ENCODE peak calls at places on chromosome 11, in six cellular contexts. O, J, Q, F, A and W are unnamed samples.
A peak's percentile ranks its signal among the peaks of the same experiment; 100 is the strongest.

GRCh38 chr11:8601376-8602133 is 7.5 kb upstream of the STK33 start:
- DNase-seq in O (no peak), J (no peak), Q (no peak), F (no peak), A (no peak), W (peak; percentile 13)

GRCh38 chr11:11426226-11426915 is 73.3 kb upstream of the CSNK2A3 start:
- DNase-seq in O (no peak), J (no peak), Q (no peak), F (no peak), A (peak; percentile 46), W (peak; percentile 25)

GRCh38 chr11:30724274-30724673 is 138.1 kb upstream of the MPPED2 start:
- DNase-seq in O (no peak), J (no peak), Q (no peak), F (no peak), A (no peak), W (no peak)

GRCh38 chr11:15969281-15969680 is 387.1 kb downstream of the SOX6 start:
- DNase-seq in O (peak; percentile 43), J (peak; percentile 62), Q (peak; percentile 91), F (no peak), A (peak; percentile 87), W (peak; percentile 73)

GRCh38 chr11:68199295-68199987 is 13.7 kb downstream of the KMT5B start:
- DNase-seq in O (no peak), J (no peak), Q (no peak), F (no peak), A (no peak), W (no peak)

GRCh38 chr11:8756201-8756600 is 73.6 kb downstream of the RPL27A start:
- DNase-seq in O (no peak), J (no peak), Q (peak; percentile 61), F (no peak), A (no peak), W (peak; percentile 83)

GRCh38 chr11:23573430-23573829 is 713.2 kb upstream of the CCDC179 start:
- DNase-seq in O (no peak), J (no peak), Q (no peak), F (no peak), A (no peak), W (no peak)

GRCh38 chr11:64259533-64260067 is 8.3 kb downstream of the PLCB3 start:
- DNase-seq in O (no peak), J (no peak), Q (no peak), F (no peak), A (no peak), W (no peak)

GRCh38 chr11:119729581-119730346 is 764 bp upstream of the NECTIN1 start:
- DNase-seq in O (peak; percentile 86), J (peak; percentile 56), Q (peak; percentile 59), F (peak; percentile 85), A (peak; percentile 68), W (peak; percentile 63)

GRCh38 chr11:18987454-18988231 is 48.4 kb upstream of the MRGPRX1 start:
- DNase-seq in O (no peak), J (no peak), Q (peak; percentile 2), F (no peak), A (peak; percentile 86), W (no peak)

GRCh38 chr11:116793476-116794096 is 1.9 kb upstream of the APOA5 start:
- DNase-seq in O (no peak), J (no peak), Q (no peak), F (no peak), A (no peak), W (no peak)

GRCh38 chr11:47979378-47980092 is 824 bp upstream of the PTPRJ start:
- DNase-seq in O (no peak), J (no peak), Q (no peak), F (no peak), A (no peak), W (no peak)

GRCh38 chr11:34549271-34549670 is 35.7 kb upstream of the ELF5 start:
- DNase-seq in O (no peak), J (no peak), Q (no peak), F (no peak), A (no peak), W (no peak)

GRCh38 chr11:75475767-75476650 is 43.0 kb upstream of the KLHL35 start:
- DNase-seq in O (peak; percentile 32), J (no peak), Q (peak; percentile 61), F (peak; percentile 36), A (peak; percentile 30), W (peak; percentile 44)

GRCh38 chr11:118659314-118659939 is 20.0 kb downstream of the TREH start:
- DNase-seq in O (peak; percentile 96), J (peak; percentile 94), Q (peak; percentile 72), F (peak; percentile 94), A (peak; percentile 58), W (peak; percentile 68)

GRCh38 chr11:40029406-40029805 is 1430.0 kb downstream of the LRRC4C start:
- DNase-seq in O (peak; percentile 23), J (no peak), Q (no peak), F (no peak), A (no peak), W (no peak)

GRCh38 chr11:113193894-113194293 is 120.5 kb upstream of the TTC12 start:
- DNase-seq in O (peak; percentile 23), J (peak; percentile 80), Q (peak; percentile 53), F (no peak), A (no peak), W (peak; percentile 33)

GRCh38 chr11:123056835-123057491 is 5.0 kb downstream of the HSPA8 start:
- DNase-seq in O (no peak), J (no peak), Q (no peak), F (no peak), A (no peak), W (no peak)

GRCh38 chr11:86477495-86478155 is 102.9 kb downstream of the CCDC81 start:
- DNase-seq in O (no peak), J (no peak), Q (peak; percentile 75), F (no peak), A (no peak), W (no peak)

GRCh38 chr11:3614742-3615171 is 27.0 kb downstream of the ART5 start:
- DNase-seq in O (no peak), J (no peak), Q (no peak), F (no peak), A (peak; percentile 43), W (peak; percentile 22)

GRCh38 chr11:100830978-100831732 is 144.1 kb downstream of the ARHGAP42 start:
- DNase-seq in O (no peak), J (no peak), Q (peak; percentile 52), F (no peak), A (peak; percentile 49), W (peak; percentile 56)

GRCh38 chr11:115298613-115299012 is 205.6 kb downstream of the CADM1 start:
- DNase-seq in O (no peak), J (no peak), Q (no peak), F (no peak), A (no peak), W (no peak)

DNA sequence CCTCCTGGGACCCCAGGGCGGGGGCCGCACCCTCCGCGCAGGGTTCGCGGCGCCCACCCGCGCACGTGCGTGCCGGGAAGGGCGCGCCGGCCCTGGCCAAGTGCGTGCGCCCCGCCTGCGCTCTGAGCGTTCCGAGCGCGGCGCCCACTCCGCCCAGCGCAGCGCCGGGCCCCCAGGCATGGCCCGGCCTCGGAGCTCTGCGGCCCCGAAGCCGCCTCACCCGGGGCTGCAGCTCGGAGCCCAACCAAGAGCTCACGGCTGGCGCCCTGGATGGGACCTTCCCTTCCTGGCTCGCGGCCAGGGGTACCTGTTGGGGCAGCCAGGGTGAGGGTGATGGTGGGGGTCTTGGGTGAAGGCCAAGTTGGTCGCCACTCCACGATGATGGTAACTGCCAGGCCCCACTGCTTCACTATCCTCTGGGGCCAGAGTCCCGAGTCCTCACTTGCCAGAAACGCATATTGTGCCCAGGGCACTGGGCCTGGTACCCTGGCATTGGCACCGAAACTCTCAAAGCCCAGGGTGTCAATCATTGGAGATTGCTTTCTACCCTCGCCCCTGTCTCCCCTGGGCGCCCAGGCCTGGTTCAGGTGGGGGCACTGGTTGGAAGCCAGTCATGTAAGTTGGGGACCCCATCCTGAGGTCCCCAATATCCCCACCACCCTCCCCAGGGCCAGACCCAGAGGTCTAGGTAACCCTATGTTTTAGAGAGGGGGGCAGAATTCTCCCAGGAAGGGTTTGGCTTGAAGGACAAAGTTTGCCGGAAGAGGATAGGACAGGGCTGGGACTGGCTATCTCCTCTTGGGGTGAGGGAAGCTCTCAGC is 889 bp downstream of the ANO1 start:
- DNase-seq in O (no peak), J (no peak), Q (no peak), F (peak; percentile 47), A (no peak), W (no peak)
- H3K4me3 ChIP-seq in O (no peak overlapping the region), J (peak overlapping the region; percentile 31), Q (no peak overlapping the region), F (no peak overlapping the region), A (peak overlapping the region; percentile 48), W (no peak overlapping the region)

DNA sequence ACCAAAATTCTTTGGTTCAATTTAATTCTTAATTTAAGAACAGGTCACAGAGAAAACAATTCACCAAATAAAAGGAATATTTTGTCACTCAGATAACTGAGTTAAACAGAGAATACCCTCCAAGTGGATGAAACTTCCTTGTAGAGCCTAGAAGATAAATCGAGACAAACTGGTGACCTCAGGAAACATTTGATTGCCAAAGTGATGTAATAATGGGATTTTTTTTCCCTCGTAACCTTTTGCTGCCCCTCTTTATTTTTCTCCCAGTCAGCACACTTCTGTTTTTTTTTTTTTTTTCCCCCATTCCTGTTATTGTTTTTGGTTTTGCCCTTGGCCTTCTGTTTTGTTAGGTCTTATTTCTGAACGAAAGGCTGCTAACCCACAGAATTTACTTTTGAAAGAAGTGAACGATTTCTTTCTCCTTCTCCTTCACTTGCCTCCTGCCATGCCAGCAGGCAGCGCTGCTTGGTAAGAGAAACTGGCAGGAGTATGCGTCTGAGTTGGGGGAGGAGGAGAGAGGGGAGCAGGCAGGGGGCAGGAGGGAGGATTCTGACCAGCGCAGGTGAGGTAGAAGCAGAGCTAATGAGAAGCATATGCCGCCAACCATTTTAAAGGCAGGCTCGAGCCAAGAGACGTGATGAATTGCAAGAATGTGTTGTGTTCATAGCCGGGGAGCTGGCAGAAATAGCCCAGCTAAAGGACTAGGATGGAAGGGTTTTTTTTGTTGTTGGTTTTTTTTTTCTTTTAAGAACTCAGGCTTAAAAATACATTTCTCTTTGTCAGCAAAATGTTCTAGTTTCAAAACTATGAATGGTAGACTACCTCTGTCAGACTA is 121.9 kb upstream of the MTMR2 start:
- DNase-seq in O (no peak), J (peak; percentile 67), Q (peak; percentile 93), F (no peak), A (no peak), W (peak; percentile 93)
- TF ChIP-seq CTCF in O (no peak), J (peak; percentile 29), Q (peak; percentile 48), F (no peak), A (peak; percentile 47), W (peak; percentile 51)

GRCh38 chr11:44305149-44305642 is 4.7 kb downstream of the ALX4 start:
- DNase-seq in O (no peak), J (no peak), Q (no peak), F (no peak), A (no peak), W (no peak)
- H3K4me3 ChIP-seq in O (peak overlapping the region; percentile 56), J (peak overlapping the region; percentile 34), Q (peak overlapping the region; percentile 56), F (peak overlapping the region; percentile 32), A (no peak overlapping the region), W (peak overlapping the region; percentile 52)

DNA sequence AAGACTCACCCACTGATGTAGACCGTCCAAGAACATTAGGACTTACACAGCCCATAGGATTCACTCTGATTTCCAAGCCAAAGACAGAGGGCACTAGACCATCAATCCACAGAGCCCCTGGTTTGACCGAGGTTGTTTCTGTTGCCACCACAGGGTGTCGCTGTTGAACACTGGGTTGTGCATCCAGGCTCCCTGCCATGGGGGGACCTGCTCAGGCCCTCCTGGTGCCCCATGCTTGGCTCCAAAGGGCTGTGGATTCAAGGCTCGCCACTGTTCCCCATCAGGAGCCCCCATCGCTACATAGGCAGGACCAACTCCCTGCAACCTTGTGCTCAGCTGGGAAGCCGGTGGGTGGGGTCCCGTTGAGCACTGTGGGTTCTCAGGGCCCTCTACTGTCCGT is 128.0 kb upstream of the ANO1 start:
- DNase-seq in O (peak; percentile 50), J (no peak), Q (peak; percentile 4), F (peak; percentile 40), A (peak; percentile 47), W (no peak)
- TF ChIP-seq CTCF in O (no peak), J (no peak), Q (peak; percentile 40), F (peak; percentile 15), A (peak; percentile 71), W (peak; percentile 32)